ENCODE peak calls at places on chromosome 18, in seven cellular contexts. S is GM12864, H is hepatocyte, F is mammary epithelial cell, V is PC-3, R is endothelial cell, G is right lobe of liver. T is an unnamed sample.
A peak's percentile ranks its signal among the peaks of the same experiment; 100 is the strongest.

GRCh38 chr18:79405019-79405780 is 9.5 kb downstream of the NFATC1 start:
- DNase-seq in G (no peak), F (no peak), S (no peak), R (no peak), H (no peak), V (no peak), T (no peak)

GRCh38 chr18:62539284-62540168 is 16.7 kb downstream of the ZCCHC2 start:
- DNase-seq in V (no peak), H (no peak), S (no peak), G (no peak), R (no peak), F (no peak), T (no peak)

GRCh38 chr18:12403601-12404506 is 3.9 kb upstream of the PRELID3A start:
- DNase-seq in S (no peak), R (no peak), F (peak; percentile 77), H (peak; percentile 69), V (peak; percentile 88), G (no peak), T (no peak)

GRCh38 chr18:77870238-77870637 is 620.6 kb downstream of the GALR1 start:
- DNase-seq in F (no peak), G (no peak), S (no peak), V (no peak), H (no peak), R (no peak), T (no peak)

GRCh38 chr18:9643549-9643948 is 29.2 kb upstream of the PPP4R1 start:
- DNase-seq in S (no peak), H (peak; percentile 85), F (peak; percentile 92), R (no peak), V (peak; percentile 98), G (no peak), T (no peak)

GRCh38 chr18:74682998-74683311 is 85.3 kb downstream of the ZNF407 start:
- DNase-seq in R (no peak), V (peak; percentile 3), F (peak; percentile 34), S (no peak), H (peak; percentile 22), G (no peak), T (no peak)

GRCh38 chr18:61643884-61644647 is 248.7 kb downstream of the RNF152 start:
- DNase-seq in G (no peak), S (no peak), F (no peak), V (no peak), R (no peak), H (no peak), T (no peak)

GRCh38 chr18:12628706-12629702 is 28.9 kb downstream of the SPIRE1 start:
- DNase-seq in V (peak; percentile 73), R (no peak), F (peak; percentile 63), S (no peak), H (no peak), G (no peak), T (no peak)

GRCh38 chr18:10085405-10085804 is 171.6 kb downstream of the VAPA start:
- DNase-seq in H (no peak), R (no peak), G (no peak), F (no peak), V (no peak), S (no peak), T (no peak)

GRCh38 chr18:80171190-80171872 is 62.3 kb downstream of the ADNP2 start:
- DNase-seq in S (no peak), H (peak; percentile 64), G (peak; percentile 62), R (peak; percentile 71), F (peak; percentile 38), V (peak; percentile 29), T (peak; percentile 80)

GRCh38 chr18:58051765-58052460 is 7.9 kb downstream of the NEDD4L start:
- DNase-seq in G (no peak), V (peak; percentile 40), R (no peak), F (peak; percentile 32), H (no peak), S (no peak), T (peak; percentile 46)

GRCh38 chr18:57863706-57864105 is 60.6 kb upstream of the ATP8B1 start:
- DNase-seq in V (peak; percentile 25), S (no peak), R (no peak), H (no peak), G (no peak), F (peak; percentile 30), T (no peak)

GRCh38 chr18:55275042-55275897 is 312.7 kb downstream of the TCF4 start:
- DNase-seq in F (peak; percentile 31), G (no peak), V (peak; percentile 76), H (no peak), S (no peak), R (no peak), T (no peak)

GRCh38 chr18:48184118-48184517 is 225.1 kb downstream of the ZBTB7C start:
- DNase-seq in S (no peak), G (no peak), V (no peak), H (no peak), F (no peak), R (no peak), T (no peak)
- TF ChIP-seq CTCF in S (no peak), G (no peak), V (no peak), H (no peak), F (no peak), R (no peak), T (no peak)

GRCh38 chr18:22168360-22168921 is 948 bp upstream of the GATA6 start:
- DNase-seq in F (no peak), G (peak; percentile 73), R (peak; percentile 56), S (no peak), V (peak; percentile 41), H (peak; percentile 86), T (no peak)
- TF ChIP-seq CTCF in F (no peak), G (peak; percentile 14), R (no peak), S (no peak), V (peak; percentile 14), H (no peak), T (no peak)

GRCh38 chr18:31678425-31678824 is 6.0 kb downstream of the B4GALT6 start:
- DNase-seq in R (no peak), S (no peak), G (no peak), V (no peak), H (no peak), F (no peak), T (no peak)

GRCh38 chr18:31683106-31683505 is 1.3 kb downstream of the B4GALT6 start:
- DNase-seq in F (no peak), G (no peak), H (no peak), V (no peak), S (no peak), R (no peak), T (no peak)

GRCh38 chr18:31679806-31680793 is 4.3 kb downstream of the B4GALT6 start:
- DNase-seq in F (peak; percentile 31), S (no peak), V (peak; percentile 12), G (peak; percentile 48), H (no peak), R (no peak), T (no peak)

GRCh38 chr18:31679133-31679731 is 5.1 kb downstream of the B4GALT6 start:
- DNase-seq in G (no peak), H (no peak), F (peak; percentile 85), S (no peak), V (peak; percentile 65), R (no peak), T (no peak)

DNA sequence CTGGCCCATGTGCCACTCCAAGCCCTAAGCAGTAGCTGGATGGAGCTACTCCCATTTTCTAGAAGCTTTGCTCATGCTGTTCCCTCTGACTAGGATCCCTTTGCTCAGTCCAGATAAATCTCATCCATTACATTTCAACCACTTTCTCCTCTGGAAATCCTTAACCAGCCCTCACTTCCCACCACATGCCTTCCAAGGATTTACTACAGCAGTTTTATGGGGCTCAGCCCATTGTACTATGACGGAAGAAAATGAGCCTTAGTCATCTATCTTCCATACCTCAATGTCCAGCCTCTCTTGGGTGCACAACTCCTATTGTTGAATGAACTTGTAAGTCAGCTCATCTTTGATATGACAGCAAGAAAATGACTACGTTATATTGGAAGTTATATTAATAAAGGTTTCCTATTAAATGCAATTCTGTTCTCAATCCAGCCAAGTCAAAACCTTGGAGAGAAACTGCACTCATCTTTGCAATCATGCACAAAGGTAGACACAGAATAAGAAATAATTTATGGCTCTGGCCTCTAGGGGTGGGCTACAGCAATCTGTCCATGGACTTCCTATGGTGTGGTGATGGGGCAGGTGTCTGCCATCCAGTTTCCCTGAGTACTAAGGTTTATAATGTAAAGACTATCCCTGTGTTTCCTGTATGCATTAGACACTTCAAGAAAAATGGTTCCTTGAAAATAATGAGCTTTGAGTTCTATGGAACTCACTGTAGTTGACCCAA is 3.4 kb downstream of the B4GALT6 start:
- DNase-seq in F (peak; percentile 13), S (no peak), H (peak; percentile 43), G (no peak), R (no peak), V (peak; percentile 48), T (peak; percentile 24)
- TF ChIP-seq CTCF in F (peak; percentile 36), S (peak; percentile 68), H (peak; percentile 25), G (peak; percentile 46), R (peak; percentile 30), V (no peak), T (peak; percentile 37)

GRCh38 chr18:1928711-1929110 is 642.6 kb downstream of the METTL4 start:
- DNase-seq in S (no peak), G (no peak), H (no peak), F (no peak), V (no peak), R (no peak), T (no peak)

GRCh38 chr18:1930291-1931270 is 640.7 kb downstream of the METTL4 start:
- DNase-seq in F (no peak), R (no peak), G (no peak), V (no peak), H (no peak), S (no peak), T (no peak)

DNA sequence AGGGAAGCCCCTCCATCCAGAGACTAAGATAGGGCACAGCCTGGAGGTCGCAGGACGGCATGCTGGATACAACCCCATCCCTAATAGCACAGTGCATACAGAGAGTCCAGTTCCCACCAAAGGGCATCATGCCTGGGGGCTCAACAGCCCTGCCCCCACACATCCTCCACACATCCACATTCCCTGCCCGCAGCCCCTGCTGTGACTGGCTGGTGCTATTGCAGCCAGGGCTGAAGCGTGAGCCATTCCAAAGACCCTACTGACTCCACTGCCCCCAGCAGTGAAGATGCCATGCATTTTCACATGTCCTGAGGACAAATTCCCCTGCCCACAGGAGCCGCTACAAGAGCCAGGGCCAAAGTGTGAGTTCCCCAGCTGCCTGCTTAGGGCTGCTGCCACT is 641.6 kb downstream of the METTL4 start:
- DNase-seq in F (no peak), S (no peak), H (no peak), G (no peak), V (no peak), R (no peak), T (no peak)
- TF ChIP-seq CTCF in F (no peak), S (no peak), H (no peak), G (no peak), V (no peak), R (no peak), T (no peak)

GRCh38 chr18:48962857-48963554 is 12.2 kb upstream of the SMAD7 start:
- DNase-seq in R (no peak), F (no peak), S (no peak), V (no peak), G (no peak), H (no peak), T (no peak)
- TF ChIP-seq CTCF in R (no peak), F (no peak), S (no peak), V (no peak), G (no peak), H (no peak), T (no peak)

T was measured in GM10248.